ENCODE peak calls at places on chromosomes 6 and 20, in six cellular contexts. X, Z, H, A, N and W are unnamed samples.

GRCh38 chr6:83860347-83860731 is 850 bp downstream of the CYB5R4 start:
- DNase-seq in A (no peak), Z (no peak), X (no peak), N (peak; percentile 22), H (no peak), W (no peak)

GRCh38 chr6:40997256-40997957 is 41.6 kb downstream of the UNC5CL start:
- DNase-seq in X (no peak), N (no peak), H (no peak), Z (no peak), A (no peak), W (no peak)

GRCh38 chr20:37230200-37230599 is 31.4 kb downstream of the GHRH start:
- DNase-seq in Z (no peak), N (no peak), H (no peak), X (no peak), A (no peak), W (no peak)

GRCh38 chr20:1473244-1473635 is 6.6 kb upstream of the NSFL1C start:
- DNase-seq in X (no peak), H (no peak), N (no peak), Z (no peak), A (no peak), W (no peak)

GRCh38 chr6:8481727-8482126 is 46.4 kb upstream of the SLC35B3 start:
- DNase-seq in X (no peak), H (no peak), N (no peak), A (no peak), Z (peak; percentile 0), W (no peak)

GRCh38 chr6:11043552-11043960 is 549 bp downstream of the ELOVL2 start:
- DNase-seq in A (no peak), Z (no peak), X (no peak), N (peak; percentile 84), H (no peak), W (no peak)

GRCh38 chr6:116444092-116444491 is 17.1 kb upstream of the CALHM6 start:
- DNase-seq in Z (no peak), X (no peak), H (no peak), N (no peak), A (no peak), W (no peak)

GRCh38 chr6:141925001-141925400 is 207.7 kb upstream of the GJE1 start:
- DNase-seq in A (no peak), N (no peak), Z (no peak), X (no peak), H (no peak), W (no peak)

GRCh38 chr6:114941078-114941477 is 598.3 kb upstream of the HS3ST5 start:
- DNase-seq in A (no peak), X (no peak), H (no peak), Z (peak; percentile 43), N (no peak), W (no peak)

GRCh38 chr6:91653954-91654843 is 1067.3 kb upstream of the MAP3K7 start:
- DNase-seq in X (no peak), N (no peak), A (no peak), H (no peak), Z (peak; percentile 16), W (no peak)

GRCh38 chr6:139977887-139978332 is 603.5 kb upstream of the CITED2 start:
- DNase-seq in H (no peak), A (no peak), Z (no peak), N (no peak), X (no peak), W (no peak)

GRCh38 chr6:142925575-142926110 is 19.3 kb downstream of the HIVEP2 start:
- DNase-seq in H (no peak), X (no peak), N (peak; percentile 66), A (no peak), Z (no peak), W (no peak)

GRCh38 chr6:2103644-2104523 is 141.5 kb downstream of the GMDS start:
- DNase-seq in H (peak; percentile 11), A (no peak), Z (peak; percentile 12), X (no peak), N (peak; percentile 87), W (no peak)

GRCh38 chr6:2938632-2939083 is 32.7 kb downstream of the SERPINB6 start:
- DNase-seq in N (peak; percentile 80), H (no peak), X (no peak), Z (no peak), A (no peak), W (no peak)

GRCh38 chr6:41427642-41428401 is 92.4 kb downstream of the NCR2 start:
- DNase-seq in X (no peak), N (peak; percentile 81), A (peak; percentile 70), Z (peak; percentile 35), H (no peak), W (no peak)

GRCh38 chr6:14178083-14178445 is 60.5 kb downstream of the CD83 start:
- DNase-seq in N (no peak), X (no peak), A (no peak), H (no peak), Z (no peak), W (no peak)

GRCh38 chr6:156660389-156660788 is 116.8 kb upstream of the ARID1B start:
- DNase-seq in X (no peak), H (no peak), A (no peak), Z (no peak), N (no peak), W (no peak)

GRCh38 chr6:138382498-138383265 is 5.0 kb downstream of the SMIM28 start:
- DNase-seq in Z (no peak), H (no peak), A (no peak), X (no peak), N (no peak), W (no peak)

GRCh38 chr20:63500902-63501817 is 2.3 kb upstream of the EEF1A2 start:
- DNase-seq in A (no peak), Z (no peak), H (no peak), X (no peak), N (peak; percentile 80), W (no peak)

GRCh38 chr20:9075264-9076095 is 6.6 kb downstream of the PLCB4 start:
- DNase-seq in A (no peak), X (no peak), Z (no peak), H (no peak), N (no peak), W (no peak)

GRCh38 chr20:44491635-44492395 is 16.1 kb downstream of the TTPAL start:
- DNase-seq in X (no peak), Z (no peak), A (no peak), N (peak; percentile 90), H (no peak), W (no peak)

GRCh38 chr6:38034269-38034914 is 214.9 kb downstream of the ZFAND3 start:
- DNase-seq in X (no peak), N (no peak), Z (peak; percentile 9), H (no peak), A (no peak), W (no peak)

GRCh38 chr6:3749991-3750323 is 1.6 kb downstream of the PXDC1 start:
- DNase-seq in Z (no peak), N (peak; percentile 95), A (no peak), H (no peak), X (no peak), W (no peak)

GRCh38 chr20:6058684-6059295 is 4.9 kb upstream of the LRRN4 start:
- DNase-seq in A (no peak), N (peak; percentile 47), X (no peak), H (no peak), Z (peak; percentile 33), W (no peak)

GRCh38 chr6:108876929-108877775 is 28.9 kb downstream of the ARMC2 start:
- DNase-seq in N (no peak), X (no peak), H (no peak), A (no peak), Z (no peak), W (no peak)

GRCh38 chr6:20791932-20792331 is 257.7 kb downstream of the CDKAL1 start:
- DNase-seq in Z (no peak), X (no peak), N (no peak), H (no peak), A (no peak), W (no peak)

GRCh38 chr20:14012671-14013070 is 17.4 kb downstream of the MACROD2 start:
- DNase-seq in H (no peak), X (no peak), A (no peak), Z (no peak), N (no peak), W (no peak)

GRCh38 chr20:53447271-53447670 is 146.4 kb downstream of the ZNF217 start:
- DNase-seq in Z (no peak), X (no peak), H (no peak), N (no peak), A (no peak), W (no peak)

GRCh38 chr6:48087448-48087847 is 23.5 kb downstream of the PTCHD4 start:
- DNase-seq in X (no peak), A (no peak), H (no peak), Z (no peak), N (no peak), W (no peak)

GRCh38 chr20:37804584-37805566 is 98.1 kb upstream of the VSTM2L start:
- DNase-seq in X (no peak), A (peak; percentile 52), H (peak; percentile 86), N (no peak), Z (peak; percentile 9), W (no peak)

GRCh38 chr20:25274891-25275812 is 27.3 kb downstream of the PYGB start:
- DNase-seq in A (no peak), N (peak; percentile 69), Z (no peak), X (no peak), H (no peak), W (no peak)

GRCh38 chr20:34850969-34851368 is 21.7 kb downstream of the GGT7 start:
- DNase-seq in N (no peak), A (no peak), H (no peak), Z (no peak), X (no peak), W (no peak)

GRCh38 chr6:25635886-25636317 is 16.1 kb upstream of the SCGN start:
- DNase-seq in N (no peak), X (no peak), A (no peak), Z (no peak), H (no peak), W (no peak)

GRCh38 chr6:93721386-93722048 is 302.2 kb upstream of the EPHA7 start:
- DNase-seq in N (no peak), H (no peak), X (no peak), A (no peak), Z (peak; percentile 68), W (no peak)

GRCh38 chr6:128370072-128370471 is 150.3 kb downstream of the PTPRK start:
- DNase-seq in Z (no peak), H (no peak), N (no peak), A (no peak), X (no peak), W (no peak)

GRCh38 chr6:28371706-28372451 is 22.1 kb downstream of the ZKSCAN3 start:
- DNase-seq in X (no peak), A (no peak), Z (no peak), H (peak; percentile 39), N (no peak), W (no peak)

GRCh38 chr6:47690209-47690608 is 8.2 kb upstream of the ADGRF4 start:
- DNase-seq in H (no peak), Z (peak; percentile 19), N (no peak), X (no peak), A (no peak), W (no peak)